ENCODE peak calls at places on chromosomes 5 and 9, in six cellular contexts. One of them, this sample, is unnamed.

GRCh38 chr5:151562019-151562707 is 29.0 kb downstream of the FAT2 start:
- DNase-seq in upper lobe of left lung: no peak
- DNase-seq in brain microvascular endothelial cell: no peak
- DNase-seq in breast epithelium: no peak
- DNase-seq in body of pancreas: no peak
- DNase-seq in CD8-positive, alpha-beta T cell: no peak
- DNase-seq in this sample: no peak

GRCh38 chr5:169788168-169788567 is 151.1 kb downstream of the DOCK2 start:
- DNase-seq in CD8-positive, alpha-beta T cell: no peak
- DNase-seq in upper lobe of left lung: no peak
- DNase-seq in breast epithelium: no peak
- DNase-seq in body of pancreas: no peak
- DNase-seq in brain microvascular endothelial cell: peak
- DNase-seq in this sample: no peak

GRCh38 chr9:116115731-116116353 is 37.7 kb upstream of the PAPPA start:
- DNase-seq in brain microvascular endothelial cell: peak
- DNase-seq in breast epithelium: no peak
- DNase-seq in CD8-positive, alpha-beta T cell: no peak
- DNase-seq in body of pancreas: no peak
- DNase-seq in upper lobe of left lung: no peak
- DNase-seq in this sample: no peak

GRCh38 chr9:109811876-109812275 is 31.9 kb downstream of the PALM2AKAP2 start:
- DNase-seq in breast epithelium: no peak
- DNase-seq in upper lobe of left lung: no peak
- DNase-seq in body of pancreas: no peak
- DNase-seq in brain microvascular endothelial cell: no peak
- DNase-seq in CD8-positive, alpha-beta T cell: no peak
- DNase-seq in this sample: no peak

GRCh38 chr5:151570058-151570457 is 21.1 kb downstream of the FAT2 start:
- DNase-seq in CD8-positive, alpha-beta T cell: no peak
- DNase-seq in body of pancreas: no peak
- DNase-seq in upper lobe of left lung: no peak
- DNase-seq in brain microvascular endothelial cell: no peak
- DNase-seq in breast epithelium: no peak
- DNase-seq in this sample: no peak

GRCh38 chr9:16442622-16443021 is 427.8 kb downstream of the BNC2 start:
- DNase-seq in CD8-positive, alpha-beta T cell: no peak
- DNase-seq in body of pancreas: no peak
- DNase-seq in brain microvascular endothelial cell: peak
- DNase-seq in breast epithelium: no peak
- DNase-seq in upper lobe of left lung: no peak
- DNase-seq in this sample: no peak

GRCh38 chr5:141850183-141850768 is 27.9 kb downstream of the PCDH1 start:
- DNase-seq in body of pancreas: peak
- DNase-seq in breast epithelium: no peak
- DNase-seq in upper lobe of left lung: peak
- DNase-seq in brain microvascular endothelial cell: peak
- DNase-seq in CD8-positive, alpha-beta T cell: no peak
- DNase-seq in this sample: peak

GRCh38 chr5:55427157-55427556 is 107.6 kb downstream of the PLPP1 start:
- DNase-seq in brain microvascular endothelial cell: peak
- DNase-seq in body of pancreas: peak
- DNase-seq in upper lobe of left lung: no peak
- DNase-seq in breast epithelium: no peak
- DNase-seq in CD8-positive, alpha-beta T cell: no peak
- DNase-seq in this sample: no peak

GRCh38 chr5:14351845-14352712 is 208.9 kb downstream of the TRIO start:
- DNase-seq in upper lobe of left lung: no peak
- DNase-seq in body of pancreas: peak
- DNase-seq in breast epithelium: no peak
- DNase-seq in brain microvascular endothelial cell: peak
- DNase-seq in CD8-positive, alpha-beta T cell: peak
- DNase-seq in this sample: peak

GRCh38 chr5:60843693-60844428 is at the start of gene ELOVL7:
- DNase-seq in CD8-positive, alpha-beta T cell: no peak
- DNase-seq in breast epithelium: peak
- DNase-seq in upper lobe of left lung: peak
- DNase-seq in brain microvascular endothelial cell: no peak
- DNase-seq in body of pancreas: peak
- DNase-seq in this sample: no peak

GRCh38 chr5:137703565-137703964 is 32.3 kb downstream of the KLHL3 start:
- DNase-seq in CD8-positive, alpha-beta T cell: no peak
- DNase-seq in breast epithelium: no peak
- DNase-seq in brain microvascular endothelial cell: no peak
- DNase-seq in upper lobe of left lung: no peak
- DNase-seq in body of pancreas: no peak
- DNase-seq in this sample: no peak

GRCh38 chr5:137699291-137700281 is 36.3 kb downstream of the KLHL3 start:
- DNase-seq in upper lobe of left lung: no peak
- DNase-seq in breast epithelium: no peak
- DNase-seq in CD8-positive, alpha-beta T cell: no peak
- DNase-seq in brain microvascular endothelial cell: no peak
- DNase-seq in body of pancreas: no peak
- DNase-seq in this sample: no peak

GRCh38 chr5:137696481-137696880 is 39.4 kb downstream of the KLHL3 start:
- DNase-seq in body of pancreas: no peak
- DNase-seq in CD8-positive, alpha-beta T cell: no peak
- DNase-seq in upper lobe of left lung: no peak
- DNase-seq in breast epithelium: no peak
- DNase-seq in brain microvascular endothelial cell: peak
- DNase-seq in this sample: no peak

GRCh38 chr5:137695651-137696428 is 40.0 kb downstream of the KLHL3 start:
- DNase-seq in upper lobe of left lung: peak
- DNase-seq in CD8-positive, alpha-beta T cell: peak
- DNase-seq in body of pancreas: no peak
- DNase-seq in brain microvascular endothelial cell: no peak
- DNase-seq in breast epithelium: no peak
- DNase-seq in this sample: no peak

GRCh38 chr5:137700282-137700680 is 35.6 kb downstream of the KLHL3 start:
- DNase-seq in CD8-positive, alpha-beta T cell: no peak
- DNase-seq in body of pancreas: no peak
- DNase-seq in brain microvascular endothelial cell: no peak
- DNase-seq in upper lobe of left lung: no peak
- DNase-seq in breast epithelium: no peak
- DNase-seq in this sample: no peak
- TF ChIP-seq CTCF in CD8-positive, alpha-beta T cell: no peak
- TF ChIP-seq CTCF in body of pancreas: no peak
- TF ChIP-seq CTCF in brain microvascular endothelial cell: no peak
- TF ChIP-seq CTCF in upper lobe of left lung: no peak
- TF ChIP-seq CTCF in breast epithelium: no peak
- TF ChIP-seq CTCF in this sample: no peak

GRCh38 chr5:66828046-66828550 is 231.9 kb downstream of the MAST4 start:
- DNase-seq in breast epithelium: no peak
- DNase-seq in brain microvascular endothelial cell: no peak
- DNase-seq in body of pancreas: no peak
- DNase-seq in CD8-positive, alpha-beta T cell: no peak
- DNase-seq in upper lobe of left lung: no peak
- DNase-seq in this sample: no peak

GRCh38 chr5:66826696-66827095 is 230.5 kb downstream of the MAST4 start:
- DNase-seq in breast epithelium: no peak
- DNase-seq in upper lobe of left lung: no peak
- DNase-seq in CD8-positive, alpha-beta T cell: no peak
- DNase-seq in body of pancreas: no peak
- DNase-seq in brain microvascular endothelial cell: no peak
- DNase-seq in this sample: no peak

GRCh38 chr5:66830636-66831035 is 234.4 kb downstream of the MAST4 start:
- DNase-seq in breast epithelium: no peak
- DNase-seq in brain microvascular endothelial cell: no peak
- DNase-seq in upper lobe of left lung: no peak
- DNase-seq in body of pancreas: no peak
- DNase-seq in CD8-positive, alpha-beta T cell: no peak
- DNase-seq in this sample: no peak

GRCh38 chr5:66828551-66829421 is 232.6 kb downstream of the MAST4 start:
- DNase-seq in CD8-positive, alpha-beta T cell: peak
- DNase-seq in breast epithelium: peak
- DNase-seq in brain microvascular endothelial cell: peak
- DNase-seq in upper lobe of left lung: no peak
- DNase-seq in body of pancreas: peak
- DNase-seq in this sample: peak

DNA sequence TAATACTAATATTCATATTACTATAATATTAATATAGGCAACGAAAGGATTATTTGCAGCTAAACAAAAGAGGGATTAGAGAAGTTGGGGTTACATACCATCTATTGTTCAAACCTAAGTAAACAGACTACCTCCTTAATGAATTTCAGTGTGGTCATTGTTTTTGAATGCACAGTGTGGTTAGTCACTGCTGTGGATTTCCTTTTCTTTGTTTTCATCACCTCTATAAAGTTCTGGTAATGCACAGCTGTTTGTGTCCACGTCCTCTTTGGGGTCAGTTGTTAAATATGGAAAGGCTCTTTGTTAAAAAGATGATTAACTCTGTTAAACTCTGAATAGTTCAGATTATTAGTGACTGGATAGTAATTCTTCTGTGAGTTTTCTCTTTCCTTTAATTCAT is 233.6 kb downstream of the MAST4 start:
- DNase-seq in upper lobe of left lung: no peak
- DNase-seq in body of pancreas: no peak
- DNase-seq in CD8-positive, alpha-beta T cell: no peak
- DNase-seq in breast epithelium: no peak
- DNase-seq in brain microvascular endothelial cell: peak
- DNase-seq in this sample: no peak
- H3K27ac ChIP-seq in upper lobe of left lung: peak
- H3K27ac ChIP-seq in body of pancreas: no peak
- H3K27ac ChIP-seq in CD8-positive, alpha-beta T cell: no peak
- H3K27ac ChIP-seq in breast epithelium: no peak
- H3K27ac ChIP-seq in brain microvascular endothelial cell: peak
- H3K27ac ChIP-seq in this sample: no peak

DNA sequence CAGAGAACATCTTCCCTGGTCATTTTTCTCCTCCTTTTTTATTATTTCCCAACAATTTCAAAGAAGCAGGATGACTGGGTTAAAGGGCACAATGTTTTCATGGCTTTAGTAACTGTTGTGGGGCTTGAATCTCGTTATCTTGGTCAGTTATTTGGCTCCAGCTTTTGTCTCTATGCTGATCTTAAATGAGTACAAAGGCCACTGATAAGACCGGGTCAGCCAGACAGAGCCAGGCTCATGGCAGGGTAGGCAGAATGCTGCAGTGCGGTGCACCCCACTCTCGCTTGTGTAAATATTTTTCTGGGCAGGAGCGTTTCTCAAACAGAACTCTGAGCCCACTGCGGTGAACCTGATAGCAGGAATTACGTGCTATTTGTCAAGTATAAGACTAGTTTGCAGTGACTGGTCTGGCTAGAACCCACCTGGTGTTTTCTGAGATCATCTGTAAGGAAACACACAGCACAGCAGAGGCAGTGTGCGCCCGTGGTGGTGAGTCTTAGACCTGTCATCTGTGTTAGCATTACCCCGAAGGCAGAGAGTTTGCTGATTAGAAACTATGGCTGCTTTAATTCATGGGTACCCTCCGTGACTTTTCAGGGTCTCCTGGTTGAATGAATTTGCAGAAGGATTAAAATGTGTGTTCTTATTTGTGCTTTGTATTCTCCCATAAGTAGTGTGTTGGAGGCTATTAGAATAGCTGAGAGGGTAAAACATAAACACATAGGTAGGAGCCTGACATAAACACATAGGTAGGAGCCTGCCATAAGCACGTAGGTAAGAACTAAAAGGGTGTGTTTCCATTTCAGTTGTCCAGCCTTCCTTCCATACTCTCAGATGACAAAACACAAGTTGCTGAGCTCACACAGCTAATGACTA is 158.6 kb upstream of the DMRT1 start:
- DNase-seq in brain microvascular endothelial cell: no peak
- DNase-seq in CD8-positive, alpha-beta T cell: no peak
- DNase-seq in body of pancreas: peak
- DNase-seq in upper lobe of left lung: no peak
- DNase-seq in breast epithelium: no peak
- DNase-seq in this sample: no peak
- TF ChIP-seq CTCF in brain microvascular endothelial cell: no peak
- TF ChIP-seq CTCF in CD8-positive, alpha-beta T cell: no peak
- TF ChIP-seq CTCF in body of pancreas: no peak
- TF ChIP-seq CTCF in upper lobe of left lung: no peak
- TF ChIP-seq CTCF in breast epithelium: no peak
- TF ChIP-seq CTCF in this sample: no peak

GRCh38 chr9:92385474-92385873 is 18.9 kb downstream of the OGN start:
- DNase-seq in breast epithelium: no peak
- DNase-seq in body of pancreas: no peak
- DNase-seq in CD8-positive, alpha-beta T cell: no peak
- DNase-seq in upper lobe of left lung: no peak
- DNase-seq in brain microvascular endothelial cell: no peak
- DNase-seq in this sample: no peak
- H3K27ac ChIP-seq in breast epithelium: peak
- H3K27ac ChIP-seq in body of pancreas: no peak
- H3K27ac ChIP-seq in CD8-positive, alpha-beta T cell: no peak
- H3K27ac ChIP-seq in upper lobe of left lung: no peak
- H3K27ac ChIP-seq in brain microvascular endothelial cell: no peak
- H3K27ac ChIP-seq in this sample: peak

DNA sequence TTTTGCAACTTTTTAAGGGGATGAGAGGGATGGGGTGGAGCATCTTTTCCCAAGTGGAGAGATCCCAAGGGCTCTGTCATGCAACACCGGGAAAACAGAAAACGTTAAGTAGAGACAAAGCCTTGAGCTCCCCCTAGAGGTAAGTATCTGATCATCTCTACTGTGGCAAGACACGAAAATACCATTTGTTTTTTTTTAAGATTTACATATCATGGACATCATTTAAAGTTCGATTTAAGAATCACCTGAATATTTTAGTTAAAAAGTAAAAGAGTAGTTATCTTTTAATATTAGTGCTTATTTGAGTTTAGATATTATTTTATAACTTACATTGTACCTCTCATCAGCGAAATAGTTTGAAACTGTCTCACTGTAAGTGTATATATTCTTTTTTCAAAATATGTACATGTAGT is 200.4 kb downstream of the LRRC70 start:
- DNase-seq in upper lobe of left lung: no peak
- DNase-seq in breast epithelium: no peak
- DNase-seq in brain microvascular endothelial cell: peak
- DNase-seq in CD8-positive, alpha-beta T cell: no peak
- DNase-seq in body of pancreas: no peak
- DNase-seq in this sample: no peak
- TF ChIP-seq CTCF in upper lobe of left lung: peak
- TF ChIP-seq CTCF in breast epithelium: peak
- TF ChIP-seq CTCF in brain microvascular endothelial cell: peak
- TF ChIP-seq CTCF in CD8-positive, alpha-beta T cell: peak
- TF ChIP-seq CTCF in body of pancreas: peak
- TF ChIP-seq CTCF in this sample: peak

DNA sequence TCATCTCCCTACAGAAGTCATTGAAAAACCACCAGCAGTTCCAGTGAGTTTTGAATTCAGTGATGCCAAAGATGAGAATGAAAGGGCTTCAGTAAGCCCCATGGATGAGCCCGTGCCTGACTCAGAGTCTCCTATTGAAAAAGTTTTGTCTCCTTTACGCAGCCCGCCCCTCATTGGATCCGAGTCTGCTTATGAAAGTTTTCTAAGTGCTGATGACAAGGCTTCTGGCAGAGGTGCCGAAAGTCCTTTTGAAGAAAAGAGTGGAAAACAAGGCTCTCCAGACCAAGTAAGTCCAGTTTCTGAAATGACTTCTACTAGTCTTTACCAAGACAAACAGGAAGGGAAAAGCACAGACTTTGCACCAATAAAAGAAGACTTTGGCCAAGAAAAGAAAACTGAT is 90.1 kb downstream of the MAP1B start:
- DNase-seq in body of pancreas: no peak
- DNase-seq in brain microvascular endothelial cell: no peak
- DNase-seq in breast epithelium: no peak
- DNase-seq in upper lobe of left lung: no peak
- DNase-seq in CD8-positive, alpha-beta T cell: no peak
- DNase-seq in this sample: no peak
- H3K27ac ChIP-seq in body of pancreas: no peak
- H3K27ac ChIP-seq in brain microvascular endothelial cell: no peak
- H3K27ac ChIP-seq in breast epithelium: no peak
- H3K27ac ChIP-seq in upper lobe of left lung: no peak
- H3K27ac ChIP-seq in CD8-positive, alpha-beta T cell: no peak
- H3K27ac ChIP-seq in this sample: no peak

GRCh38 chr5:116291271-116291670 is 206.4 kb downstream of the COMMD10 start:
- DNase-seq in body of pancreas: no peak
- DNase-seq in upper lobe of left lung: no peak
- DNase-seq in CD8-positive, alpha-beta T cell: no peak
- DNase-seq in breast epithelium: no peak
- DNase-seq in brain microvascular endothelial cell: no peak
- DNase-seq in this sample: no peak
- TF ChIP-seq CTCF in body of pancreas: no peak
- TF ChIP-seq CTCF in upper lobe of left lung: no peak
- TF ChIP-seq CTCF in CD8-positive, alpha-beta T cell: no peak
- TF ChIP-seq CTCF in breast epithelium: no peak
- TF ChIP-seq CTCF in brain microvascular endothelial cell: no peak
- TF ChIP-seq CTCF in this sample: no peak

This sample was measured in ovary.